ENCODE peak calls at places on chromosomes 12 and 14, in nine cellular contexts. One of them, this sample, is unnamed. For H3K9me3 and H3K4me1, the result is how much of the 10 kb centered on the place peaks cover.

GRCh38 chr14:53780156-53780555 is 176.5 kb downstream of the BMP4 start:
- DNase-seq in prostate gland: no peak
- DNase-seq in spleen: no peak
- DNase-seq in mucosa of descending colon: no peak
- DNase-seq in neural progenitor cell: no peak
- DNase-seq in PC-3: no peak
- DNase-seq in ovary: no peak
- DNase-seq in upper lobe of right lung: no peak
- DNase-seq in pancreas: no peak
- DNase-seq in this sample: no peak

GRCh38 chr12:107570721-107571120 is 114.9 kb upstream of the PWP1 start:
- DNase-seq in mucosa of descending colon: no peak
- DNase-seq in upper lobe of right lung: no peak
- DNase-seq in spleen: no peak
- DNase-seq in pancreas: no peak
- DNase-seq in prostate gland: no peak
- DNase-seq in PC-3: peak
- DNase-seq in ovary: no peak
- DNase-seq in neural progenitor cell: no peak
- DNase-seq in this sample: no peak

GRCh38 chr12:100207311-100207710 is 6.7 kb downstream of the ACTR6 start:
- DNase-seq in mucosa of descending colon: no peak
- DNase-seq in upper lobe of right lung: no peak
- DNase-seq in neural progenitor cell: no peak
- DNase-seq in pancreas: no peak
- DNase-seq in PC-3: no peak
- DNase-seq in spleen: no peak
- DNase-seq in prostate gland: no peak
- DNase-seq in ovary: no peak
- DNase-seq in this sample: no peak

GRCh38 chr12:132400011-132400641 is 70.7 kb upstream of the GALNT9 start:
- DNase-seq in pancreas: no peak
- DNase-seq in spleen: peak
- DNase-seq in upper lobe of right lung: no peak
- DNase-seq in ovary: no peak
- DNase-seq in prostate gland: no peak
- DNase-seq in PC-3: no peak
- DNase-seq in neural progenitor cell: no peak
- DNase-seq in mucosa of descending colon: peak
- DNase-seq in this sample: peak

GRCh38 chr12:132218915-132219314 is 74.7 kb downstream of the NOC4L start:
- DNase-seq in prostate gland: no peak
- DNase-seq in spleen: no peak
- DNase-seq in mucosa of descending colon: no peak
- DNase-seq in ovary: no peak
- DNase-seq in PC-3: peak
- DNase-seq in upper lobe of right lung: peak
- DNase-seq in pancreas: no peak
- DNase-seq in neural progenitor cell: peak
- DNase-seq in this sample: peak

GRCh38 chr12:89497467-89497866 is 27.1 kb downstream of the GALNT4 start:
- DNase-seq in upper lobe of right lung: no peak
- DNase-seq in mucosa of descending colon: no peak
- DNase-seq in neural progenitor cell: no peak
- DNase-seq in prostate gland: no peak
- DNase-seq in pancreas: no peak
- DNase-seq in PC-3: no peak
- DNase-seq in spleen: no peak
- DNase-seq in ovary: no peak
- DNase-seq in this sample: no peak

GRCh38 chr14:71474291-71474690 is 457.9 kb upstream of the RGS6 start:
- DNase-seq in neural progenitor cell: no peak
- DNase-seq in PC-3: no peak
- DNase-seq in upper lobe of right lung: no peak
- DNase-seq in mucosa of descending colon: no peak
- DNase-seq in pancreas: no peak
- DNase-seq in ovary: no peak
- DNase-seq in prostate gland: no peak
- DNase-seq in spleen: no peak
- DNase-seq in this sample: no peak

GRCh38 chr14:90760591-90761316 is 55.5 kb downstream of the TTC7B start:
- DNase-seq in spleen: no peak
- DNase-seq in mucosa of descending colon: no peak
- DNase-seq in neural progenitor cell: peak
- DNase-seq in pancreas: no peak
- DNase-seq in ovary: no peak
- DNase-seq in upper lobe of right lung: no peak
- DNase-seq in prostate gland: peak
- DNase-seq in PC-3: peak
- DNase-seq in this sample: no peak

GRCh38 chr12:88998421-88998820 is 353.9 kb downstream of the DUSP6 start:
- DNase-seq in ovary: no peak
- DNase-seq in PC-3: no peak
- DNase-seq in pancreas: no peak
- DNase-seq in spleen: no peak
- DNase-seq in mucosa of descending colon: no peak
- DNase-seq in neural progenitor cell: no peak
- DNase-seq in upper lobe of right lung: no peak
- DNase-seq in prostate gland: no peak
- DNase-seq in this sample: no peak

GRCh38 chr14:94349276-94349675 is 26.1 kb upstream of the SERPINA6 start:
- DNase-seq in ovary: no peak
- DNase-seq in mucosa of descending colon: no peak
- DNase-seq in spleen: no peak
- DNase-seq in upper lobe of right lung: no peak
- DNase-seq in prostate gland: no peak
- DNase-seq in pancreas: no peak
- DNase-seq in PC-3: no peak
- DNase-seq in neural progenitor cell: no peak
- DNase-seq in this sample: no peak
- H3K9me3 ChIP-seq in ovary: under half
- H3K9me3 ChIP-seq in mucosa of descending colon: under half
- H3K9me3 ChIP-seq in spleen: under half
- H3K9me3 ChIP-seq in upper lobe of right lung: under half
- H3K9me3 ChIP-seq in prostate gland: under half
- H3K9me3 ChIP-seq in pancreas: under half
- H3K9me3 ChIP-seq in PC-3: under half
- H3K9me3 ChIP-seq in neural progenitor cell: under half
- H3K9me3 ChIP-seq in this sample: under half

DNA sequence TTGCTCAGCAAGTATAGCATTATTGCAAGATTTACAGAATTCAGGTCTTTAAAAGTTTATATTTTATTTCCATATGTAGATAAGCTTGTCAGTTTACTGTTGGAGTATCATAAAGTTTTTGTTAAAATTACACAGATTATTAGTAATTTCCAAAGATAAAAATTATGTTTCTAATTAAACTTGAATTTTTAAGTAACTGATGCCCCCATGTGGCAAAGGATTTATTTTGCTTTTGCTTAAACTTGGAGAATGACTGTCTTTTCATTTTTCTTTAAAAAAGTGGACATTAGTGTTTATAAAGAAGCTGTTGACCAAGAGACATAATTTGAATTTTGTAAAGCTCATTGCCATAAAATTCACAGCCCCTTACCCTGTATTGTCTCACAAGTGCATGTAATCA is 45.8 kb downstream of the ETNK1 start:
- DNase-seq in mucosa of descending colon: no peak
- DNase-seq in upper lobe of right lung: no peak
- DNase-seq in PC-3: no peak
- DNase-seq in pancreas: no peak
- DNase-seq in neural progenitor cell: no peak
- DNase-seq in ovary: no peak
- DNase-seq in spleen: no peak
- DNase-seq in prostate gland: no peak
- DNase-seq in this sample: no peak
- TF ChIP-seq CTCF in mucosa of descending colon: no peak
- TF ChIP-seq CTCF in upper lobe of right lung: peak
- TF ChIP-seq CTCF in PC-3: peak
- TF ChIP-seq CTCF in pancreas: no peak
- TF ChIP-seq CTCF in neural progenitor cell: peak
- TF ChIP-seq CTCF in ovary: no peak
- TF ChIP-seq CTCF in spleen: no peak
- TF ChIP-seq CTCF in prostate gland: no peak
- TF ChIP-seq CTCF in this sample: no peak

GRCh38 chr12:6234906-6235305 is 34.7 kb downstream of the CD9 start:
- DNase-seq in prostate gland: no peak
- DNase-seq in pancreas: no peak
- DNase-seq in upper lobe of right lung: no peak
- DNase-seq in PC-3: no peak
- DNase-seq in neural progenitor cell: no peak
- DNase-seq in spleen: no peak
- DNase-seq in ovary: no peak
- DNase-seq in mucosa of descending colon: no peak
- DNase-seq in this sample: peak
- H3K4me1 ChIP-seq in prostate gland: half or more
- H3K4me1 ChIP-seq in pancreas: under half
- H3K4me1 ChIP-seq in upper lobe of right lung: under half
- H3K4me1 ChIP-seq in PC-3: under half
- H3K4me1 ChIP-seq in neural progenitor cell: under half
- H3K4me1 ChIP-seq in spleen: under half
- H3K4me1 ChIP-seq in ovary: under half
- H3K4me1 ChIP-seq in mucosa of descending colon: half or more
- H3K4me1 ChIP-seq in this sample: under half

GRCh38 chr14:27370775-27371174 is 772.9 kb upstream of the NOVA1 start:
- DNase-seq in pancreas: no peak
- DNase-seq in prostate gland: no peak
- DNase-seq in mucosa of descending colon: no peak
- DNase-seq in PC-3: no peak
- DNase-seq in neural progenitor cell: no peak
- DNase-seq in upper lobe of right lung: no peak
- DNase-seq in spleen: no peak
- DNase-seq in ovary: no peak
- DNase-seq in this sample: no peak

GRCh38 chr14:27372771-27373170 is 774.9 kb upstream of the NOVA1 start:
- DNase-seq in mucosa of descending colon: no peak
- DNase-seq in spleen: no peak
- DNase-seq in pancreas: no peak
- DNase-seq in prostate gland: no peak
- DNase-seq in neural progenitor cell: no peak
- DNase-seq in upper lobe of right lung: no peak
- DNase-seq in ovary: no peak
- DNase-seq in PC-3: no peak
- DNase-seq in this sample: no peak

GRCh38 chr14:27367345-27367744 is 769.5 kb upstream of the NOVA1 start:
- DNase-seq in ovary: no peak
- DNase-seq in spleen: no peak
- DNase-seq in mucosa of descending colon: no peak
- DNase-seq in prostate gland: no peak
- DNase-seq in upper lobe of right lung: no peak
- DNase-seq in pancreas: no peak
- DNase-seq in neural progenitor cell: no peak
- DNase-seq in PC-3: no peak
- DNase-seq in this sample: no peak

GRCh38 chr14:27371209-27371608 is 773.4 kb upstream of the NOVA1 start:
- DNase-seq in upper lobe of right lung: no peak
- DNase-seq in pancreas: no peak
- DNase-seq in PC-3: no peak
- DNase-seq in mucosa of descending colon: no peak
- DNase-seq in ovary: no peak
- DNase-seq in prostate gland: no peak
- DNase-seq in spleen: no peak
- DNase-seq in neural progenitor cell: no peak
- DNase-seq in this sample: no peak

DNA sequence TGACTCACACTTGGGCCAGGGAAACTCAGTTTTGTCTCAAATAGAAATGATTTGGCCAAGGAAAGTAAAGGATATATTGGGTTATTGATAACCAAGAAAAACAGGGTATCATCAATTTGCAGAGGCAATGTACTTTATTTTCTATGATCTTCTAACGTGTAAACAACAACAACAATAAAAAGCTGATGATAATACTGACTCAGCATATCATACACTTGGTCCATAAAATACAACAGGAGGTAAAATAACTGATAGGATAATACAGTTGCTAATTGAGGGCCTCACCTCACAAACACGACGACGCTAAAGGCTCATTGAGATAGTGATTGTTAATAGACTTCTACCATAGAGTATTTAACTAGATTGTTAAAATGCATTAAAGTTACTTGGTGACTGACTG is 774.0 kb upstream of the NOVA1 start:
- DNase-seq in mucosa of descending colon: no peak
- DNase-seq in ovary: no peak
- DNase-seq in neural progenitor cell: no peak
- DNase-seq in PC-3: no peak
- DNase-seq in spleen: no peak
- DNase-seq in prostate gland: no peak
- DNase-seq in upper lobe of right lung: no peak
- DNase-seq in pancreas: no peak
- DNase-seq in this sample: no peak
- H3K9me3 ChIP-seq in mucosa of descending colon: under half
- H3K9me3 ChIP-seq in ovary: under half
- H3K9me3 ChIP-seq in neural progenitor cell: under half
- H3K9me3 ChIP-seq in PC-3: under half
- H3K9me3 ChIP-seq in spleen: under half
- H3K9me3 ChIP-seq in prostate gland: under half
- H3K9me3 ChIP-seq in upper lobe of right lung: under half
- H3K9me3 ChIP-seq in pancreas: under half
- H3K9me3 ChIP-seq in this sample: under half

DNA sequence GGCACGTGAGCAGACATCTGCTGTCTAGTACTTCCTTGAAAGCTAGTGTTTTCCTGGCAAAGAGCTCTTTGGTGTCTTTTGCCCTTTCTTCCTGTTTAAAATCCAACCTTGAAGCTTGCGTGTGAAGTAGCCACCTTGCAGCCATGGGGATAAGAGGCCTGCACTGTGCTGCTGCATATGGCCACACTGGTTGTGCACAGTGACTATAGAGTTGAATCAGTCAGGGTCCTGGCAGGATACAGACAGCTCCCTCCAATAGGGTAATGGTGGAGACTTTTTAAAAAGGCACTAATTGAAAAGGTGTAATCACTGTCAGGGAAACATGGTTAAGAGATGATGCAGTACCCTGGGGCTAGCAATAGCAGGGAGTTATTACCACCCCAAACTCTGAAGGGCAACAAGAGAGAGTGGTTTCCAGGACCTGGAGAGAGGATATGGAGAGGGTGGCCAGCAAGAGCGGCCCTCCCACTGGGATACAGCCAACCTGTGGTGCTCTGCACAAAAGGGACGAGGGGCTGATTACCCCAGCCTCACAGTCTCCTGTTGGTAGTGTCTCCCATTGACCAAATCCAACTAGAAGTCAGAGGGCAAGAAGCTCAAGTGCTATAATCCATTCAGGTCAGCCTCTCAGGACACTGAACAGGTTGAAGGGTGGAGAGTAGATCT is 4.8 kb upstream of the GLT8D2 start:
- DNase-seq in ovary: no peak
- DNase-seq in PC-3: no peak
- DNase-seq in mucosa of descending colon: no peak
- DNase-seq in neural progenitor cell: peak
- DNase-seq in spleen: no peak
- DNase-seq in upper lobe of right lung: no peak
- DNase-seq in prostate gland: no peak
- DNase-seq in pancreas: no peak
- DNase-seq in this sample: no peak
- TF ChIP-seq CTCF in ovary: no peak
- TF ChIP-seq CTCF in PC-3: no peak
- TF ChIP-seq CTCF in mucosa of descending colon: no peak
- TF ChIP-seq CTCF in neural progenitor cell: no peak
- TF ChIP-seq CTCF in spleen: no peak
- TF ChIP-seq CTCF in upper lobe of right lung: no peak
- TF ChIP-seq CTCF in prostate gland: no peak
- TF ChIP-seq CTCF in pancreas: no peak
- TF ChIP-seq CTCF in this sample: no peak